ENCODE peak calls at places on chromosomes 12 and 14, in four cellular contexts. E is IMR-90, O is gastrocnemius medialis, T is heart left ventricle. B is an unnamed sample.

GRCh38 chr12:121709478-121709890 is 3.1 kb upstream of the TMEM120B start:
- DNase-seq in E (peak; percentile 83), O (no peak), T (no peak), B (no peak)

GRCh38 chr12:40164034-40164433 is 58.2 kb upstream of the SLC2A13 start:
- DNase-seq in E (no peak), O (no peak), T (no peak), B (no peak)

GRCh38 chr12:55659486-55660385 is 23.0 kb downstream of the OR10P1 start:
- DNase-seq in E (peak; percentile 9), O (peak; percentile 49), T (no peak), B (peak; percentile 84)

GRCh38 chr14:95544588-95544987 is 9.7 kb downstream of the GLRX5 start:
- DNase-seq in E (no peak), O (no peak), T (no peak), B (no peak)

GRCh38 chr14:35855886-35856481 is 29.8 kb downstream of the BRMS1L start:
- DNase-seq in E (no peak), O (no peak), T (no peak), B (no peak)

GRCh38 chr12:115267891-115268290 is 583.9 kb upstream of the TBX3 start:
- DNase-seq in E (no peak), O (no peak), T (no peak), B (no peak)

GRCh38 chr14:51211149-51211548 is 28.9 kb upstream of the TMX1 start:
- DNase-seq in E (peak; percentile 28), O (no peak), T (no peak), B (no peak)

GRCh38 chr14:105420976-105421674 is 1.5 kb downstream of the MTA1 start:
- DNase-seq in E (no peak), O (no peak), T (peak; percentile 64), B (no peak)

GRCh38 chr12:83016226-83016835 is 329.6 kb downstream of the TMTC2 start:
- DNase-seq in E (peak; percentile 89), O (peak; percentile 41), T (no peak), B (peak; percentile 92)

GRCh38 chr14:70955543-70956480 is 48.6 kb downstream of the PCNX1 start:
- DNase-seq in E (peak; percentile 26), O (no peak), T (no peak), B (no peak)

GRCh38 chr14:91326514-91326832 is 82.0 kb upstream of the GPR68 start:
- DNase-seq in E (no peak), O (no peak), T (no peak), B (no peak)

GRCh38 chr14:59511916-59512530 is 27.7 kb downstream of the JKAMP start:
- DNase-seq in E (no peak), O (no peak), T (no peak), B (no peak)

GRCh38 chr12:63826002-63826585 is 18.4 kb upstream of the SRGAP1 start:
- DNase-seq in E (peak; percentile 82), O (no peak), T (no peak), B (no peak)

GRCh38 chr12:56687225-56688128 is 607 bp downstream of the PTGES3 start:
- DNase-seq in E (no peak), O (peak; percentile 65), T (peak; percentile 79), B (peak; percentile 83)

GRCh38 chr14:53278602-53279506 is 125.7 kb upstream of the DDHD1 start:
- DNase-seq in E (peak; percentile 89), O (no peak), T (peak; percentile 44), B (no peak)

GRCh38 chr14:33777651-33778050 is 173.2 kb downstream of the EGLN3 start:
- DNase-seq in E (no peak), O (no peak), T (no peak), B (no peak)

GRCh38 chr12:81083906-81084513 is 6.1 kb downstream of the ACSS3 start:
- DNase-seq in E (no peak), O (peak; percentile 36), T (no peak), B (no peak)

GRCh38 chr14:104802913-104803184 is 1.9 kb downstream of the ZBTB42 start:
- DNase-seq in E (no peak), O (no peak), T (no peak), B (no peak)

GRCh38 chr12:109462868-109463692 is 14.0 kb downstream of the KCTD10 start:
- DNase-seq in E (peak; percentile 98), O (peak; percentile 76), T (peak; percentile 80), B (peak; percentile 93)

GRCh38 chr12:11813422-11813813 is 163.9 kb downstream of the ETV6 start:
- DNase-seq in E (no peak), O (no peak), T (no peak), B (peak; percentile 59)

GRCh38 chr14:100903672-100904185 is at the start of gene RTL1:
- DNase-seq in E (no peak), O (no peak), T (no peak), B (no peak)

GRCh38 chr14:100907240-100907639 is 3.7 kb upstream of the RTL1 start:
- DNase-seq in E (no peak), O (no peak), T (no peak), B (peak; percentile 17)

GRCh38 chr14:100904307-100905019 is 941 bp upstream of the RTL1 start:
- DNase-seq in E (no peak), O (no peak), T (no peak), B (no peak)

GRCh38 chr14:100905166-100905565 is 1.6 kb upstream of the RTL1 start:
- DNase-seq in E (no peak), O (no peak), T (no peak), B (peak; percentile 13)

DNA sequence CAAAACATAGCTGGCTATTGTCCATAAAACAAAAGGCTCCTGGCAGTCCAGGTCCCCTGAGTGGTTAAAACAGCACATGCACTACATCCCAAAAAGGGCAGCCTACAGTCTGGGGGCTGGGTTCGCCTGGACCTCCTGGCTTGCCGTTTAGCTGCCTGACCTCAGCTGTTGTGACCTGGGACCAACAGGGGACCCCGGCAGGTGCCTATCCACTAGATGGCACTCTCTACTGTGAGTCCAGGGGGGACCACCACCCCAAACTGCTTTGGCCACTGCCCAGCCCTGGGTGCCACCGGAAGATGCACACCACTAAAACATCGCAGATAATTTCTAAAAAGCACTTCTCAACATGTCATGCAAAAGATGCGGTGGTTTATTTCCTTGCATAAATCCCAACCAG is 2.9 kb upstream of the RTL1 start:
- DNase-seq in E (no peak), O (no peak), T (no peak), B (no peak)
- TF ChIP-seq CTCF in E (peak; percentile 13), O (no peak), T (no peak), B (no peak)

GRCh38 chr14:20409226-20409625 is 4.1 kb downstream of the TEP1 start:
- DNase-seq in E (peak; percentile 73), O (peak; percentile 25), T (no peak), B (no peak)

GRCh38 chr14:20400589-20400964 is 12.7 kb downstream of the TEP1 start:
- DNase-seq in E (no peak), O (no peak), T (no peak), B (no peak)

GRCh38 chr14:20400965-20401593 is 12.2 kb downstream of the TEP1 start:
- DNase-seq in E (peak; percentile 24), O (no peak), T (no peak), B (no peak)

GRCh38 chr14:20403521-20403920 is 9.8 kb downstream of the TEP1 start:
- DNase-seq in E (no peak), O (no peak), T (no peak), B (no peak)
- H3K36me3 ChIP-seq in E (peaks cover 57% of the 10 kb centered on the region), O (peaks cover 95% of the 10 kb centered on the region), T (peaks cover 97% of the 10 kb centered on the region), B (no peaks in the 10 kb centered on the region)

DNA sequence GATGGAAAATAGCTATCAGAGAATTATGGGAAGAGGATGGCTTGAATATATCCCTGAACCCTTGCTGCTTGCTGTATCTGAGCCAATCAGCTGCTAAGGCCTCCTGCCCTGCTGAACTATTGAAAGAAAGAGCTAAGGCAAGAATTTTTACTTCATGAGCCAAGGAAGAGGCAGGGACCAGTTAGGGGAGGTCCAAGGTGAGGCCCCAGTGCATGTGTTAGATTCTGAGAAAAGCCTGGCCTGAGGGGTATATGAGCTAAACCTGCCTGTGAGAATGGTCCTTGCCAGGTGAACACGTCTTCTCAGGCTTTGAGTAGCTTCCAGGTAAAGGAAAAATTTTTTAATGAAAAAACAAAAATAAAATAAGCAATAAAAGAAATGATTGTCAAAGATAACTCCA is 218.0 kb downstream of the SYT1 start:
- DNase-seq in E (no peak), O (no peak), T (no peak), B (no peak)
- H3K27ac ChIP-seq in E (no peak overlapping the region), O (no peak overlapping the region), T (no peak overlapping the region), B (no peak overlapping the region)

DNA sequence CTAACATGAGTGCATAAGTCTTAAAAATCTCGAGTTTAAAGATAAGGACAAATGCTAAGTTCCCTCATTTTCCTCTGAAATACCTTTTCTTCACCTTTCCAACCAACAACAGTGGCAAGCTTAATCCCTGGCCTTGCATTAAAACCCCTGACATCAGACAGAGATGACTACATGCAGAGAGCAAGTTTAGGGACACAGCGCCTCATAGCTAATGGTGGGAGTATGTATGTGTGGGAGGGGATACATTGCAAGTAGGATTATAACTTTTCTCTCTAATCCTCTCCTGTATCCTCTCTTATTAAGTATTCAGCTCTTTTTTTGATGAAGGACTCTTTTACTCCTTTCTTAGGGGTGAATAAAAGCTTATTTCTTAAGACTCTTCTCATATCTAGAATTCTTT is 547.1 kb downstream of the CCER1 start:
- DNase-seq in E (no peak), O (no peak), T (no peak), B (no peak)
- TF ChIP-seq CTCF in E (no peak), O (no peak), T (no peak), B (no peak)